ENCODE peak calls at places on chromosomes 16 and 17, in four cellular contexts. Q is epithelial cell of prostate, A is anterior cingulate cortex, T is PC-3. P is an unnamed sample.

GRCh38 chr17:42142371-42142896 is 12.4 kb downstream of the RAB5C start:
- DNase-seq in T (no peak), A (no peak), Q (no peak), P (peak; percentile 53)

GRCh38 chr16:78485188-78485898 is 385.9 kb downstream of the WWOX start:
- DNase-seq in A (no peak), T (no peak), Q (no peak), P (no peak)

GRCh38 chr17:41869426-41869825 is 4.2 kb upstream of the KLHL11 start:
- DNase-seq in A (no peak), Q (peak; percentile 51), T (no peak), P (no peak)

GRCh38 chr17:17156107-17156506 is 50.0 kb downstream of the PLD6 start:
- DNase-seq in T (peak; percentile 83), Q (peak; percentile 51), A (no peak), P (no peak)

GRCh38 chr17:8062807-8063483 is 24.1 kb downstream of the ALOX15B start:
- DNase-seq in A (no peak), Q (no peak), T (no peak), P (no peak)

GRCh38 chr17:56594528-56595418 is 1.3 kb downstream of the NOG start:
- DNase-seq in A (no peak), T (peak; percentile 56), Q (no peak), P (no peak)

GRCh38 chr16:23206986-23207385 is 24.4 kb downstream of the SCNN1G start:
- DNase-seq in A (no peak), Q (no peak), T (no peak), P (no peak)

GRCh38 chr17:73768691-73769090 is 124.4 kb upstream of the SDK2 start:
- DNase-seq in A (no peak), T (no peak), Q (no peak), P (no peak)

GRCh38 chr16:10878644-10879498 is 1.9 kb downstream of the CIITA start:
- DNase-seq in A (no peak), Q (no peak), T (peak; percentile 21), P (no peak)

GRCh38 chr17:68518063-68518815 is 6.0 kb downstream of the PRKAR1A start:
- DNase-seq in T (no peak), A (no peak), Q (no peak), P (no peak)

GRCh38 chr16:87541004-87541881 is 48.4 kb upstream of the ZCCHC14 start:
- DNase-seq in T (peak; percentile 40), A (no peak), Q (no peak), P (no peak)

GRCh38 chr16:57277586-57277985 is 6.9 kb downstream of the PLLP start:
- DNase-seq in A (no peak), Q (peak; percentile 88), T (peak; percentile 96), P (no peak)

GRCh38 chr17:31533546-31534155 is 142.2 kb downstream of the RAB11FIP4 start:
- DNase-seq in T (peak; percentile 63), Q (peak; percentile 24), A (peak; percentile 25), P (no peak)

GRCh38 chr16:7997966-7998365 is 592.3 kb downstream of the TMEM114 start:
- DNase-seq in Q (no peak), T (no peak), A (no peak), P (no peak)

GRCh38 chr17:48153711-48154642 is 46.4 kb downstream of the SNX11 start:
- DNase-seq in A (no peak), Q (no peak), T (peak; percentile 64), P (no peak)

GRCh38 chr16:53087101-53087500 is 32.3 kb downstream of the CHD9 start:
- DNase-seq in A (no peak), Q (no peak), T (no peak), P (no peak)

GRCh38 chr17:3667366-3668278 is 756 bp downstream of the TAX1BP3 start:
- DNase-seq in T (peak; percentile 82), Q (peak; percentile 56), A (no peak), P (peak; percentile 45)

GRCh38 chr16:21162661-21163151 is 4.2 kb downstream of the LDAF1 start:
- DNase-seq in Q (no peak), A (no peak), T (no peak), P (no peak)

P was measured in pons.